ENCODE peak calls at places on chromosomes 16 and 17, in six cellular contexts. X, B, T, S, D and K are unnamed samples.

GRCh38 chr16:67884684-67885083 is at the start of gene NRN1L:
- DNase-seq in B (no peak), T (peak; percentile 99), D (no peak), X (no peak), S (peak; percentile 89), K (peak; percentile 95)

GRCh38 chr17:71200597-71200996 is 920.2 kb upstream of the SOX9 start:
- DNase-seq in X (no peak), D (no peak), T (no peak), B (no peak), S (no peak), K (no peak)

GRCh38 chr16:86403541-86404163 is 106.7 kb upstream of the FOXF1 start:
- DNase-seq in S (no peak), B (no peak), X (no peak), D (no peak), T (no peak), K (no peak)

GRCh38 chr17:31490019-31490383 is 98.5 kb downstream of the RAB11FIP4 start:
- DNase-seq in T (no peak), X (no peak), B (no peak), D (no peak), S (no peak), K (no peak)

GRCh38 chr17:18247613-18248001 is 10.9 kb downstream of the FLII start:
- DNase-seq in S (no peak), T (no peak), B (no peak), X (no peak), D (no peak), K (no peak)

GRCh38 chr17:29237476-29238132 is 9.1 kb upstream of the CRYBA1 start:
- DNase-seq in X (no peak), S (peak; percentile 80), B (no peak), T (no peak), D (no peak), K (peak; percentile 30)

GRCh38 chr17:35898283-35899070 is 18.3 kb upstream of the CCL5 start:
- DNase-seq in D (no peak), S (no peak), B (no peak), T (no peak), X (no peak), K (no peak)

GRCh38 chr16:78122774-78123315 is 23.4 kb downstream of the WWOX start:
- DNase-seq in S (peak; percentile 53), T (peak; percentile 56), X (peak; percentile 32), B (no peak), D (peak; percentile 75), K (peak; percentile 29)

GRCh38 chr17:38358586-38359513 is 7.2 kb downstream of the SOCS7 start:
- DNase-seq in S (no peak), X (no peak), D (peak; percentile 34), B (no peak), T (no peak), K (no peak)

GRCh38 chr17:51607512-51607911 is 347.2 kb downstream of the UTP18 start:
- DNase-seq in S (no peak), B (no peak), T (no peak), X (no peak), D (no peak), K (no peak)

GRCh38 chr16:84294196-84295142 is at the start of gene WFDC1:
- DNase-seq in X (no peak), T (peak; percentile 68), S (peak; percentile 19), B (no peak), D (no peak), K (no peak)

GRCh38 chr16:3173892-3174617 is 13.9 kb upstream of the OR1F1 start:
- DNase-seq in B (no peak), T (peak; percentile 81), D (peak; percentile 65), S (no peak), X (peak; percentile 76), K (peak; percentile 69)

GRCh38 chr17:35786941-35787432 is 8.5 kb downstream of the MMP28 start:
- DNase-seq in B (no peak), S (peak; percentile 60), D (no peak), X (no peak), T (peak; percentile 86), K (no peak)

GRCh38 chr16:49000594-49000993 is 281.0 kb downstream of the CBLN1 start:
- DNase-seq in D (no peak), T (no peak), X (no peak), B (no peak), S (no peak), K (peak; percentile 43)

GRCh38 chr16:87056083-87056482 is 261.1 kb downstream of the C16orf95 start:
- DNase-seq in S (peak; percentile 60), X (no peak), D (no peak), T (no peak), B (no peak), K (no peak)

GRCh38 chr16:85279874-85280545 is 167.7 kb upstream of the CIBAR2 start:
- DNase-seq in D (no peak), S (no peak), T (no peak), X (no peak), B (no peak), K (no peak)

GRCh38 chr17:45224671-45225050 is 3.0 kb downstream of the FMNL1 start:
- DNase-seq in B (no peak), T (no peak), S (no peak), X (no peak), D (no peak), K (no peak)

GRCh38 chr17:9291912-9292562 is 270.7 kb downstream of the NTN1 start:
- DNase-seq in S (peak; percentile 25), T (peak; percentile 67), D (peak; percentile 8), X (peak; percentile 60), B (no peak), K (peak; percentile 20)

GRCh38 chr16:17776888-17777287 is 306.1 kb upstream of the XYLT1 start:
- DNase-seq in S (no peak), T (no peak), B (no peak), D (no peak), X (no peak), K (no peak)

GRCh38 chr16:71584543-71585317 is 7.8 kb upstream of the TAT start:
- DNase-seq in B (no peak), D (no peak), T (no peak), X (no peak), S (no peak), K (no peak)

GRCh38 chr16:28930652-28931051 is 1.1 kb upstream of the CD19 start:
- DNase-seq in B (peak; percentile 86), X (no peak), T (no peak), S (no peak), D (no peak), K (no peak)

GRCh38 chr16:86519649-86520316 is 9.5 kb downstream of the FOXF1 start:
- DNase-seq in T (peak; percentile 82), D (peak; percentile 48), B (no peak), S (peak; percentile 77), X (peak; percentile 77), K (peak; percentile 77)

GRCh38 chr17:1939979-1940809 is 84.9 kb downstream of the RTN4RL1 start:
- DNase-seq in S (no peak), T (peak; percentile 64), B (no peak), X (no peak), D (no peak), K (no peak)

GRCh38 chr17:30956764-30957374 is 14.0 kb upstream of the RNF135 start:
- DNase-seq in B (no peak), X (no peak), S (no peak), D (no peak), T (no peak), K (no peak)

GRCh38 chr17:50559674-50560184 is 786 bp upstream of the CACNA1G start:
- DNase-seq in D (no peak), S (peak; percentile 5), T (peak; percentile 82), B (no peak), X (peak; percentile 95), K (peak; percentile 77)

GRCh38 chr17:77873518-77874302 is 84.8 kb upstream of the TNRC6C start:
- DNase-seq in X (no peak), S (no peak), D (no peak), T (peak; percentile 84), B (no peak), K (no peak)

DNA sequence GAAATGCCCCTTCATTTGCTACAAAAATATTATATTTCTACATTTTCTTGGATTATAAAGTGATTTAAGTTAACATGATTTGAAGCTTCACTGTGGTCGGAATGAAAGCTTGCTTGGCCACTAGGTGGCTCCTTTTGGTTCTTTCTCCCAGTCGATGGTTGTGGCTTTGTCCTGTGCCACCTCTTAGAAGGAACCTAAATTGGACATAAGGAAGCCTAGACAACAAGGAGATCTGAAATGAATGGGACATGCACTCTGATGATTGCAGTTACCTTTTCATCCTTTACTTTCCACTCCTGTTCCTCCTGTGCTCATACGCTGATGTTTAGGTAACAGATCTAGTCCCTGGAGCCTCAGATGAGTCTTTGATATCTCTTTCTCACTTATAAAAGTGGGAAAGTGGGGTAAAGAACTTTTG is 39.2 kb downstream of the FTO start:
- DNase-seq in X (no peak), T (no peak), D (peak; percentile 39), S (peak; percentile 18), B (no peak), K (peak; percentile 35)
- TF ChIP-seq SMC3 in X (peak; percentile 59), T (peak; percentile 13), D (peak; percentile 67), S (peak; percentile 29), B (peak; percentile 38), K (no peak)

GRCh38 chr16:81457326-81458133 is 12.9 kb downstream of the CMIP start:
- DNase-seq in X (peak; percentile 95), S (peak; percentile 76), D (peak; percentile 89), T (no peak), B (no peak), K (peak; percentile 81)
- TF ChIP-seq SMC3 in X (peak; percentile 20), S (no peak), D (peak; percentile 17), T (no peak), B (no peak), K (no peak)

GRCh38 chr17:72430611-72431432 is 310.0 kb downstream of the SOX9 start:
- DNase-seq in T (no peak), D (no peak), X (no peak), S (no peak), B (no peak), K (peak; percentile 15)
- TF ChIP-seq SMC3 in T (peak; percentile 36), D (no peak), X (no peak), S (peak; percentile 21), B (no peak), K (no peak)

GRCh38 chr17:27579304-27579703 is 51.7 kb upstream of the LGALS9 start:
- DNase-seq in T (no peak), X (no peak), D (no peak), B (no peak), S (no peak), K (no peak)

GRCh38 chr17:27578718-27579085 is 52.3 kb upstream of the LGALS9 start:
- DNase-seq in B (peak; percentile 57), T (no peak), S (peak; percentile 68), X (no peak), D (peak; percentile 45), K (peak; percentile 51)

GRCh38 chr17:27577884-27578717 is 52.9 kb upstream of the LGALS9 start:
- DNase-seq in B (no peak), D (no peak), S (peak; percentile 73), X (no peak), T (peak; percentile 80), K (no peak)

GRCh38 chr17:27581016-27581415 is 50.0 kb upstream of the LGALS9 start:
- DNase-seq in T (no peak), X (no peak), D (no peak), S (no peak), B (no peak), K (no peak)

DNA sequence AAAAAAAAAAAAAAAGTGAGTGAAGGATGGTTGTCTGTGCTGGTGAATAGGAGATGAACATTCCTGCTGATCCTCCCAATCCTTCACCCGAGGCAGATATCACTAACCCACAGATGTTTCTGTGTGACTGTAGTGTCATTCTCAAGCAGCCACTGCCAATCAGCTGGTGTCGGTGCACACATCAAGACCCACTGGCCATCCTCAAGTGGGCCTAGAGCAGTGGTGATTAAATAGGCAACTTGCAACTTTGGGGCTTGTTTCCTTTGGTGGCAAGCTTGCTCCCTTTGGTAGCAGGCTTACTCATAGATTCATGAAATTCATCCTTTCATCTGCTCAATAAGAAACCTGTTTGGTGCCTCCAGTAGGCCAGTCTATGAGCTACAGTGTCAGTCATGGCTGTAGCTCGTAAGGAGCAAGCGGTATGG is 51.1 kb upstream of the LGALS9 start:
- DNase-seq in S (no peak), B (no peak), D (no peak), T (no peak), X (no peak), K (peak; percentile 62)
- TF ChIP-seq SMC3 in S (no peak), B (no peak), D (no peak), T (no peak), X (no peak), K (no peak)